ENCODE peak calls at places on chromosome 9, in eight cellular contexts. B, T, M, O, Z, Y, K and G are unnamed samples.

GRCh38 chr9:122912671-122912963 is 506 bp downstream of the ZBTB6 start:
- DNase-seq in M (no peak), Y (no peak), K (no peak), Z (no peak), O (no peak), B (no peak), T (no peak), G (no peak)

GRCh38 chr9:3285365-3286161 is 240.2 kb downstream of the RFX3 start:
- DNase-seq in M (no peak), Z (peak; percentile 60), K (no peak), B (no peak), T (peak; percentile 34), O (peak; percentile 47), Y (peak; percentile 41), G (no peak)

GRCh38 chr9:91949293-91949945 is 609 bp downstream of the ROR2 start:
- DNase-seq in Y (peak; percentile 66), M (peak; percentile 63), T (peak; percentile 44), B (peak; percentile 16), O (peak; percentile 27), Z (no peak), K (no peak), G (peak; percentile 53)

GRCh38 chr9:20692554-20692953 is 8.5 kb downstream of the FOCAD start:
- DNase-seq in B (no peak), K (no peak), Y (peak; percentile 33), T (peak; percentile 53), O (peak; percentile 8), Z (no peak), M (no peak), G (no peak)

GRCh38 chr9:79195904-79196303 is 375.9 kb upstream of the TLE4 start:
- DNase-seq in M (no peak), B (peak; percentile 38), Y (no peak), O (peak; percentile 87), T (peak; percentile 92), Z (no peak), K (no peak), G (no peak)

GRCh38 chr9:35958104-35958825 is at the start of gene OR2S2:
- DNase-seq in Z (no peak), Y (no peak), K (no peak), T (no peak), M (no peak), O (peak; percentile 37), B (no peak), G (no peak)

GRCh38 chr9:105413486-105414068 is 34.3 kb upstream of the FSD1L start:
- DNase-seq in Z (peak; percentile 23), B (peak; percentile 35), O (peak; percentile 52), Y (peak; percentile 35), M (no peak), T (peak; percentile 54), K (no peak), G (no peak)

GRCh38 chr9:131663288-131663687 is 76.6 kb downstream of the RAPGEF1 start:
- DNase-seq in O (no peak), B (no peak), M (no peak), Z (no peak), Y (no peak), K (no peak), T (no peak), G (no peak)

GRCh38 chr9:134059661-134060395 is 8.0 kb downstream of the BRD3 start:
- DNase-seq in Y (no peak), K (peak; percentile 88), Z (no peak), B (no peak), O (no peak), M (peak; percentile 31), T (no peak), G (no peak)
- TF ChIP-seq CTCF in Y (no peak), K (no peak), Z (no peak), B (peak; percentile 7), O (no peak), M (no peak), T (peak; percentile 17), G (no peak)

GRCh38 chr9:12889402-12890106 is 114.7 kb downstream of the LURAP1L start:
- DNase-seq in Z (no peak), O (no peak), T (peak; percentile 5), M (no peak), Y (no peak), K (no peak), B (no peak), G (no peak)

GRCh38 chr9:12891588-12891987 is 116.8 kb downstream of the LURAP1L start:
- DNase-seq in Z (no peak), B (no peak), O (no peak), T (no peak), K (no peak), M (no peak), Y (no peak), G (no peak)
- TF ChIP-seq CTCF in Z (no peak), B (no peak), O (no peak), T (no peak), K (no peak), M (no peak), Y (no peak), G (no peak)

DNA sequence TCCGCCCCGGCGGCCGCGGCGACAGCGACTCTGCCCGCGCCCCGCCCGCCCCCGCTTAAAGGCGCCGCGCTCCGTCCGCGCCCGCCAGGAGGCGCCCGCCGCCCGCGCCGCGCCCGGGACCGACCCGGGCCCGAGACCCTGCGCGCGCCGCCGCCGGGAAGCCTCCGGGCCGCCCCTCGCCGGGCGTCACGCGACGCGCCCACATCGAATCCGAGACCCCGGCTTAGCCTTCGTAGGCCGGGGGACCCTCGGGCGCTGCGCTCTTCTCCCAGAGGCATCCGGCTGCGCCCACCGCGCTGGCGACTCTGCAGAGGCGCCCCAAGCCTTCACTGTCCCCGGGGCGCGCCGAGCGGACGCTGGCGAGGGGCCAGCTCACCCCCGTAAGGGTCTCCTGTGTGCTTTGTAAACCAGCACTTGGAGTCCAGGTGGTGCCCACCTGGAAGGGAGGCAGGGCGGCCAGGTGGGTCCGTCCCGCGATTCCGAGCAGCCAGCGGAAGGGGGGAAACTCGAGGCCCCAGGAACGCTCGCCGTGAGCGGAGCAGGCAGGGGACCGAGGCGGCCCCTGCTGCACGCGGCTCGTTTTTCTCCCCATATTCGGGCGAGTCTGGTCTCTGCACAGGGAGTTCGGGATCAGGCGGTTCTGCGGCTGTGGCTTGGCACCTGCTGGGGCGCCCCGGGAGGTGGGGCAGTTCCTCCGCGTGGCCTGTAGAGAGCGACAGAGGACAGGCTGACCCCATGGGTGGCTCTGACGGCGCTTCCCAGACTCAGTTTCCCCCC is 432 bp upstream of the ABCA2 start:
- DNase-seq in T (peak; percentile 35), M (peak; percentile 76), B (peak; percentile 67), K (peak; percentile 62), Y (peak; percentile 89), O (peak; percentile 21), Z (peak; percentile 19), G (peak; percentile 85)
- TF ChIP-seq CTCF in T (peak; percentile 44), M (no peak), B (peak; percentile 63), K (peak; percentile 60), Y (peak; percentile 19), O (peak; percentile 30), Z (no peak), G (no peak)

GRCh38 chr9:16032799-16033198 is 480.0 kb downstream of the CCDC171 start:
- DNase-seq in M (no peak), Y (peak; percentile 43), B (no peak), Z (no peak), T (peak; percentile 71), O (peak; percentile 50), K (no peak), G (no peak)
- TF ChIP-seq CTCF in M (no peak), Y (peak; percentile 18), B (no peak), Z (no peak), T (peak; percentile 36), O (peak; percentile 27), K (no peak), G (peak; percentile 8)

GRCh38 chr9:70484232-70485130 is 70.0 kb upstream of the KLF9 start:
- DNase-seq in Z (peak; percentile 81), Y (peak; percentile 64), K (peak; percentile 41), B (peak; percentile 85), T (peak; percentile 95), O (peak; percentile 95), M (no peak), G (peak; percentile 12)

GRCh38 chr9:70485273-70485858 is 70.9 kb upstream of the KLF9 start:
- DNase-seq in B (no peak), K (no peak), T (peak; percentile 68), Z (no peak), Y (no peak), O (peak; percentile 73), M (no peak), G (no peak)

GRCh38 chr9:70488098-70488792 is 73.8 kb upstream of the KLF9 start:
- DNase-seq in O (no peak), T (peak; percentile 51), B (no peak), Y (no peak), M (no peak), K (no peak), Z (no peak), G (no peak)

GRCh38 chr9:70488793-70489105 is 74.3 kb upstream of the KLF9 start:
- DNase-seq in T (peak; percentile 63), B (peak; percentile 29), O (no peak), M (no peak), K (no peak), Y (no peak), Z (no peak), G (no peak)

GRCh38 chr9:70486127-70486526 is 71.7 kb upstream of the KLF9 start:
- DNase-seq in K (no peak), B (no peak), Y (no peak), O (no peak), T (no peak), M (no peak), Z (no peak), G (no peak)
- TF ChIP-seq CTCF in K (no peak), B (no peak), Y (no peak), O (no peak), T (no peak), M (no peak), Z (no peak), G (no peak)

GRCh38 chr9:96491880-96492525 is 42.0 kb downstream of the HABP4 start:
- DNase-seq in Y (no peak), O (no peak), B (no peak), Z (no peak), T (no peak), M (no peak), K (no peak), G (no peak)
- TF ChIP-seq CTCF in Y (no peak), O (no peak), B (no peak), Z (no peak), T (no peak), M (no peak), K (no peak), G (no peak)

GRCh38 chr9:135500525-135501260 is at the start of gene MRPS2:
- DNase-seq in T (peak; percentile 90), Y (peak; percentile 96), O (peak; percentile 88), Z (peak; percentile 84), M (peak; percentile 98), B (peak; percentile 86), K (peak; percentile 92), G (peak; percentile 96)
- TF ChIP-seq CTCF in T (peak; percentile 55), Y (peak; percentile 85), O (peak; percentile 43), Z (peak; percentile 87), M (peak; percentile 62), B (peak; percentile 58), K (peak; percentile 91), G (peak; percentile 74)